ENCODE peak calls at places on chromosomes 6 and 20, in five cellular contexts. E, Z, Q, Y and H are unnamed samples.

GRCh38 chr6:166998256-166999144 is 697 bp upstream of the CEP43 start:
- DNase-seq in E (no peak), Z (peak; percentile 16), Q (peak; percentile 5), Y (no peak), H (peak; percentile 72)

GRCh38 chr6:45052325-45052724 is 275.8 kb upstream of the RUNX2 start:
- DNase-seq in E (no peak), Z (no peak), Q (no peak), Y (no peak), H (no peak)

GRCh38 chr6:105429676-105430075 is 26.8 kb upstream of the PREP start:
- DNase-seq in E (no peak), Z (no peak), Q (no peak), Y (no peak), H (no peak)

GRCh38 chr20:57400821-57401564 is 9.8 kb downstream of the RBM38 start:
- DNase-seq in E (no peak), Z (no peak), Q (no peak), Y (no peak), H (no peak)

GRCh38 chr6:144351741-144352140 is 66.6 kb downstream of the UTRN start:
- DNase-seq in E (no peak), Z (no peak), Q (no peak), Y (no peak), H (no peak)

GRCh38 chr6:97405818-97406409 is 122.9 kb upstream of the MMS22L start:
- DNase-seq in E (no peak), Z (no peak), Q (no peak), Y (peak; percentile 41), H (no peak)

GRCh38 chr20:62511915-62512610 is 36.3 kb upstream of the GATA5 start:
- DNase-seq in E (no peak), Z (no peak), Q (no peak), Y (no peak), H (no peak)

GRCh38 chr6:119476554-119476953 is 127.0 kb upstream of the MAN1A1 start:
- DNase-seq in E (no peak), Z (no peak), Q (no peak), Y (no peak), H (no peak)

GRCh38 chr6:108653864-108654402 is 93.2 kb downstream of the FOXO3 start:
- DNase-seq in E (no peak), Z (no peak), Q (no peak), Y (no peak), H (no peak)

GRCh38 chr6:164013480-164014208 is 599.1 kb downstream of the QKI start:
- DNase-seq in E (no peak), Z (no peak), Q (no peak), Y (no peak), H (no peak)

GRCh38 chr20:34368547-34368946 is 5.5 kb downstream of the ITCH start:
- DNase-seq in E (no peak), Z (no peak), Q (no peak), Y (no peak), H (no peak)

GRCh38 chr6:28980797-28981390 is 24.2 kb downstream of the ZNF311 start:
- DNase-seq in E (no peak), Z (peak; percentile 63), Q (peak; percentile 86), Y (peak; percentile 73), H (no peak)

GRCh38 chr20:2133318-2134183 is 31.9 kb downstream of the STK35 start:
- DNase-seq in E (no peak), Z (no peak), Q (peak; percentile 50), Y (no peak), H (no peak)

GRCh38 chr6:12717356-12717755 is 789 bp downstream of the PHACTR1 start:
- DNase-seq in E (no peak), Z (no peak), Q (peak; percentile 74), Y (peak; percentile 83), H (no peak)

GRCh38 chr6:48567016-48567415 is 456.0 kb upstream of the PTCHD4 start:
- DNase-seq in E (no peak), Z (no peak), Q (peak; percentile 27), Y (no peak), H (no peak)

GRCh38 chr6:46331461-46331860 is 159.8 kb downstream of the RCAN2 start:
- DNase-seq in E (no peak), Z (no peak), Q (no peak), Y (no peak), H (no peak)

GRCh38 chr6:21278078-21278790 is 315.3 kb upstream of the SOX4 start:
- DNase-seq in E (no peak), Z (no peak), Q (no peak), Y (no peak), H (no peak)

GRCh38 chr6:29647927-29648642 is 8.8 kb upstream of the MOG start:
- DNase-seq in E (no peak), Z (no peak), Q (peak; percentile 36), Y (peak; percentile 61), H (no peak)

GRCh38 chr6:7271205-7271534 is 41.8 kb downstream of the SSR1 start:
- DNase-seq in E (no peak), Z (no peak), Q (no peak), Y (no peak), H (no peak)

GRCh38 chr6:122568865-122569264 is 41.3 kb upstream of the PKIB start:
- DNase-seq in E (no peak), Z (no peak), Q (no peak), Y (no peak), H (no peak)

GRCh38 chr6:46242921-46243320 is 72.1 kb upstream of the ENPP5 start:
- DNase-seq in E (no peak), Z (no peak), Q (no peak), Y (no peak), H (no peak)

GRCh38 chr6:111874030-111874425 is 776 bp upstream of the FYN start:
- DNase-seq in E (peak; percentile 46), Z (no peak), Q (peak; percentile 18), Y (no peak), H (no peak)